ENCODE peak calls at places on chromosomes 3 and 15, in eight cellular contexts. Y is cardiac fibroblast; G is A549; V is H54; J is COR-L47; M is GM20000; E is right lobe of liver; D is activated T-helper 9 cell treated with anti-CD3 and anti-CD28 coated beads, Interleukin-2, amount 50 U/mL, for 16 hours. B is an unnamed sample.

GRCh38 chr3:125683067-125683844 is 88.0 kb upstream of the OSBPL11 start:
- DNase-seq in G (no peak), D (no peak), Y (peak), M (no peak), V (no peak), E (peak), J (no peak), B (no peak)

GRCh38 chr15:55897560-55898336 is 95.7 kb downstream of the NEDD4 start:
- DNase-seq in D (no peak), V (no peak), G (peak), E (peak), J (no peak), M (peak), Y (peak), B (no peak)

GRCh38 chr15:69885182-69886041 is 212.3 kb downstream of the TLE3 start:
- DNase-seq in V (no peak), D (no peak), M (no peak), G (no peak), Y (peak), E (no peak), J (no peak), B (no peak)

GRCh38 chr15:73268457-73268856 is 100.3 kb downstream of the HCN4 start:
- DNase-seq in E (no peak), V (no peak), M (no peak), Y (no peak), D (no peak), G (no peak), J (no peak), B (no peak)

GRCh38 chr15:55823191-55823670 is 80.3 kb upstream of the PRTG start:
- DNase-seq in V (no peak), G (no peak), E (no peak), Y (peak), J (peak), D (no peak), M (no peak), B (no peak)

GRCh38 chr3:119664850-119665379 is 4.5 kb upstream of the POPDC2 start:
- DNase-seq in J (no peak), Y (peak), V (no peak), M (no peak), G (no peak), E (no peak), D (no peak), B (no peak)

GRCh38 chr3:123941150-123941941 is 19.7 kb downstream of the CCDC14 start:
- DNase-seq in M (no peak), D (no peak), J (no peak), G (no peak), V (no peak), Y (peak), E (no peak), B (no peak)

GRCh38 chr3:126432901-126433480 is 38.3 kb downstream of the CFAP100 start:
- DNase-seq in J (no peak), V (no peak), G (no peak), E (no peak), D (no peak), M (no peak), Y (no peak), B (no peak)

GRCh38 chr3:141212101-141212500 is 19.5 kb upstream of the PXYLP1 start:
- DNase-seq in M (no peak), Y (no peak), E (no peak), V (no peak), G (no peak), D (no peak), J (no peak), B (no peak)

GRCh38 chr3:45330500-45331295 is 57.7 kb upstream of the LARS2 start:
- DNase-seq in J (no peak), Y (no peak), V (no peak), M (no peak), G (no peak), D (no peak), E (no peak), B (no peak)

GRCh38 chr3:45881031-45882022 is 5.0 kb upstream of the CCR9 start:
- DNase-seq in D (peak), E (no peak), J (no peak), V (no peak), G (no peak), M (peak), Y (peak), B (no peak)

GRCh38 chr3:141955163-141955562 is 78.7 kb downstream of the ATP1B3 start:
- DNase-seq in E (no peak), V (peak), Y (no peak), M (no peak), J (no peak), D (no peak), G (no peak), B (no peak)

GRCh38 chr3:181623924-181624694 is 87.6 kb upstream of the SOX2 start:
- DNase-seq in G (no peak), E (no peak), D (no peak), M (no peak), V (no peak), Y (peak), J (peak), B (peak)

GRCh38 chr3:145088917-145089316 is 1072.1 kb downstream of the PLOD2 start:
- DNase-seq in V (no peak), D (no peak), M (peak), E (no peak), J (no peak), Y (no peak), G (no peak), B (no peak)

GRCh38 chr3:30538787-30539186 is 67.6 kb upstream of the TGFBR2 start:
- DNase-seq in J (no peak), E (no peak), Y (peak), D (no peak), M (no peak), G (peak), V (peak), B (peak)

GRCh38 chr3:99878005-99878404 is 60.3 kb downstream of the CMSS1 start:
- DNase-seq in Y (peak), J (no peak), D (no peak), E (no peak), V (peak), G (no peak), M (peak), B (peak)

GRCh38 chr3:64327039-64327804 is 102.0 kb upstream of the PRICKLE2 start:
- DNase-seq in J (no peak), D (no peak), M (no peak), G (no peak), Y (peak), V (no peak), E (peak), B (no peak)

GRCh38 chr15:44438402-44438801 is 11.0 kb downstream of the CTDSPL2 start:
- DNase-seq in M (no peak), Y (no peak), D (no peak), J (no peak), G (no peak), E (no peak), V (no peak), B (no peak)

GRCh38 chr3:65572175-65572777 is 466.4 kb downstream of the MAGI1 start:
- DNase-seq in E (no peak), Y (no peak), D (no peak), M (no peak), G (no peak), J (no peak), V (no peak), B (no peak)

GRCh38 chr3:18900994-18901393 is 247.3 kb upstream of the KCNH8 start:
- DNase-seq in G (no peak), Y (peak), V (no peak), M (peak), D (no peak), E (no peak), J (no peak), B (no peak)

GRCh38 chr3:165653130-165653778 is 184.0 kb downstream of the BCHE start:
- DNase-seq in D (no peak), M (no peak), G (no peak), J (no peak), E (no peak), Y (no peak), V (no peak), B (no peak)

GRCh38 chr3:117398166-117398954 is 688.8 kb downstream of the TUSC7 start:
- DNase-seq in J (peak), V (no peak), E (no peak), M (no peak), Y (no peak), G (no peak), D (no peak), B (no peak)

GRCh38 chr3:156816091-156816793 is 9.9 kb upstream of the LEKR1 start:
- DNase-seq in E (peak), V (no peak), G (no peak), M (peak), Y (peak), D (peak), J (no peak), B (no peak)

B was measured in HCT116.